ENCODE peak calls at places on chromosomes 1 and 21, in four cellular contexts. A, P, T and B are unnamed samples.

GRCh38 chr1:35486858-35487408 is 70.3 kb downstream of the KIAA0319L start:
- DNase-seq in A (no peak), P (no peak), T (no peak), B (no peak)

GRCh38 chr1:159826436-159827101 is at the start of gene SLAMF8:
- DNase-seq in A (peak), P (no peak), T (no peak), B (no peak)

GRCh38 chr21:37561506-37561905 is 194.9 kb downstream of the DYRK1A start:
- DNase-seq in A (no peak), P (no peak), T (no peak), B (no peak)

GRCh38 chr1:41468082-41468762 is 16.3 kb downstream of the EDN2 start:
- DNase-seq in A (no peak), P (no peak), T (no peak), B (no peak)

GRCh38 chr1:208445710-208446702 is 201.8 kb upstream of the PLXNA2 start:
- DNase-seq in A (no peak), P (no peak), T (no peak), B (no peak)

GRCh38 chr1:202967684-202968281 is 726 bp upstream of the CYB5R1 start:
- DNase-seq in A (no peak), P (no peak), T (peak), B (no peak)

GRCh38 chr1:216820345-216820744 is 97.1 kb upstream of the ESRRG start:
- DNase-seq in A (no peak), P (no peak), T (no peak), B (no peak)

GRCh38 chr1:146039844-146040194 is 18.3 kb upstream of the HJV start:
- DNase-seq in A (no peak), P (no peak), T (no peak), B (no peak)

GRCh38 chr1:109046671-109047070 is 4.8 kb upstream of the WDR47 start:
- DNase-seq in A (no peak), P (no peak), T (no peak), B (no peak)

GRCh38 chr1:225735252-225736149 is 42.1 kb upstream of the SRP9 start:
- DNase-seq in A (peak), P (no peak), T (peak), B (no peak)

GRCh38 chr1:184424171-184424570 is 37.3 kb downstream of the C1orf21 start:
- DNase-seq in A (no peak), P (no peak), T (no peak), B (no peak)

GRCh38 chr1:109846846-109847245 is 63.8 kb upstream of the CSF1 start:
- DNase-seq in A (no peak), P (no peak), T (no peak), B (no peak)

GRCh38 chr1:14539953-14540563 is 58.4 kb upstream of the KAZN start:
- DNase-seq in A (no peak), P (no peak), T (no peak), B (peak)

GRCh38 chr1:202007703-202008489 is 2.5 kb upstream of the ELF3 start:
- DNase-seq in A (no peak), P (peak), T (no peak), B (no peak)

GRCh38 chr21:45286671-45287437 is 841 bp downstream of the POFUT2 start:
- DNase-seq in A (peak), P (peak), T (peak), B (peak)

GRCh38 chr1:244801246-244801645 is 34.2 kb upstream of the COX20 start:
- DNase-seq in A (no peak), P (peak), T (peak), B (peak)

GRCh38 chr1:154325583-154326545 is 539 bp downstream of the ATP8B2 start:
- DNase-seq in A (peak), P (peak), T (peak), B (peak)

GRCh38 chr1:90964444-90965035 is 57.3 kb downstream of the ZNF644 start:
- DNase-seq in A (no peak), P (peak), T (peak), B (no peak)

GRCh38 chr1:209879539-209879938 is 51.8 kb downstream of the UTP25 start:
- DNase-seq in A (no peak), P (no peak), T (no peak), B (peak)

GRCh38 chr1:215594640-215595039 is 27.5 kb downstream of the KCTD3 start:
- DNase-seq in A (no peak), P (no peak), T (no peak), B (no peak)

GRCh38 chr1:47871799-47872353 is 125.3 kb downstream of the TRABD2B start:
- DNase-seq in A (no peak), P (peak), T (no peak), B (no peak)

GRCh38 chr21:14303731-14304488 is 79.0 kb downstream of the HSPA13 start:
- DNase-seq in A (no peak), P (no peak), T (no peak), B (no peak)

GRCh38 chr1:41476807-41477361 is 7.6 kb downstream of the EDN2 start:
- DNase-seq in A (no peak), P (no peak), T (no peak), B (no peak)

GRCh38 chr1:155979525-155980343 is 1.4 kb upstream of the ARHGEF2 start:
- DNase-seq in A (peak), P (peak), T (no peak), B (no peak)

GRCh38 chr1:96416111-96416595 is 305.4 kb upstream of the PTBP2 start:
- DNase-seq in A (peak), P (peak), T (no peak), B (no peak)

GRCh38 chr1:2232916-2233438 is 4.9 kb downstream of the SKI start:
- DNase-seq in A (no peak), P (no peak), T (no peak), B (no peak)

GRCh38 chr1:151157067-151157531 is 650 bp downstream of the TNFAIP8L2 start:
- DNase-seq in A (no peak), P (no peak), T (no peak), B (no peak)

GRCh38 chr1:21865943-21866628 is 54.0 kb downstream of the LDLRAD2 start:
- DNase-seq in A (no peak), P (peak), T (peak), B (no peak)

GRCh38 chr1:190169311-190170067 is 308.2 kb downstream of the BRINP3 start:
- DNase-seq in A (no peak), P (no peak), T (no peak), B (no peak)

GRCh38 chr1:66505671-66506392 is 28.1 kb upstream of the SGIP1 start:
- DNase-seq in A (no peak), P (no peak), T (no peak), B (no peak)

GRCh38 chr1:202349263-202349928 is 897 bp downstream of the PPP1R12B start:
- DNase-seq in A (peak), P (peak), T (no peak), B (no peak)

GRCh38 chr1:67560580-67561285 is 124.3 kb upstream of the GADD45A start:
- DNase-seq in A (no peak), P (no peak), T (no peak), B (no peak)

GRCh38 chr1:225942574-225942973 is 1.6 kb upstream of the LEFTY2 start:
- DNase-seq in A (no peak), P (no peak), T (no peak), B (no peak)

GRCh38 chr1:60463786-60464185 is 390.2 kb upstream of the C1orf87 start:
- DNase-seq in A (no peak), P (no peak), T (no peak), B (no peak)

GRCh38 chr1:192879416-192879815 is 70.6 kb downstream of the RGS2 start:
- DNase-seq in A (no peak), P (peak), T (peak), B (no peak)

GRCh38 chr1:12587981-12588620 is 29.9 kb downstream of the DHRS3 start:
- DNase-seq in A (no peak), P (no peak), T (no peak), B (no peak)